ENCODE peak calls at places on chromosome 1, in five cellular contexts. N is K562, H is SK-N-SH, D is H1, R is HCT116. S is an unnamed sample.

GRCh38 chr1:155507960-155508359 is 54.6 kb downstream of the ASH1L start:
- DNase-seq in R (no peak), N (no peak), H (no peak), D (no peak), S (no peak)

GRCh38 chr1:5863238-5863637 is 129.0 kb downstream of the NPHP4 start:
- DNase-seq in H (no peak), N (no peak), R (no peak), D (no peak), S (no peak)

GRCh38 chr1:16175610-16176553 is 20.0 kb upstream of the EPHA2 start:
- DNase-seq in H (peak; percentile 84), N (peak; percentile 61), D (no peak), R (no peak), S (no peak)

GRCh38 chr1:201758508-201759050 is 70.4 kb upstream of the IPO9 start:
- DNase-seq in N (no peak), R (no peak), H (no peak), D (no peak), S (no peak)

GRCh38 chr1:44585315-44585920 is 88.9 kb downstream of the TMEM53 start:
- DNase-seq in D (no peak), R (no peak), N (no peak), H (no peak), S (no peak)

GRCh38 chr1:25161981-25162380 is 70.3 kb downstream of the SYF2 start:
- DNase-seq in D (peak; percentile 1), R (no peak), H (no peak), N (no peak), S (no peak)

GRCh38 chr1:99682291-99682751 is 36.4 kb downstream of the PALMD start:
- DNase-seq in H (no peak), R (no peak), D (no peak), N (no peak), S (peak; percentile 42)

GRCh38 chr1:8031176-8031785 is 5.2 kb upstream of the ERRFI1 start:
- DNase-seq in D (no peak), N (no peak), R (no peak), H (peak; percentile 32), S (no peak)

GRCh38 chr1:224259986-224260385 is 70.0 kb downstream of the NVL start:
- DNase-seq in H (no peak), N (no peak), R (no peak), D (no peak), S (no peak)

GRCh38 chr1:46637444-46638083 is 21.0 kb upstream of the MOB3C start:
- DNase-seq in R (no peak), D (no peak), N (no peak), H (no peak), S (no peak)

GRCh38 chr1:45205000-45205909 is 1.1 kb downstream of the ZSWIM5 start:
- DNase-seq in N (no peak), H (peak; percentile 63), R (no peak), D (peak; percentile 72), S (no peak)

GRCh38 chr1:182507685-182508084 is 57.7 kb downstream of the RGSL1 start:
- DNase-seq in H (no peak), N (no peak), D (no peak), R (no peak), S (no peak)

GRCh38 chr1:232968965-232969364 is 18.6 kb downstream of the NTPCR start:
- DNase-seq in H (no peak), R (no peak), N (no peak), D (no peak), S (no peak)

GRCh38 chr1:119647734-119648619 is at the start of gene ZNF697:
- DNase-seq in R (peak; percentile 89), H (peak; percentile 96), N (peak; percentile 88), D (peak; percentile 88), S (peak; percentile 86)

GRCh38 chr1:208919371-208919770 is 664.1 kb upstream of the CAMK1G start:
- DNase-seq in H (no peak), R (no peak), D (no peak), N (no peak), S (no peak)

GRCh38 chr1:162991444-162991843 is 77.7 kb upstream of the RGS4 start:
- DNase-seq in R (no peak), N (no peak), H (no peak), D (no peak), S (no peak)

GRCh38 chr1:106447466-106447865 is 609.0 kb upstream of the PRMT6 start:
- DNase-seq in R (no peak), H (peak; percentile 34), D (no peak), N (no peak), S (no peak)

GRCh38 chr1:239243003-239243402 is 143.4 kb upstream of the CHRM3 start:
- DNase-seq in D (no peak), R (no peak), H (no peak), N (no peak), S (no peak)

GRCh38 chr1:12692967-12693782 is 22.7 kb upstream of the AADACL3 start:
- DNase-seq in R (no peak), H (no peak), D (no peak), N (no peak), S (no peak)

GRCh38 chr1:85580046-85580411 is 532 bp upstream of the CCN1 start:
- DNase-seq in R (no peak), D (peak; percentile 56), H (peak; percentile 23), N (no peak), S (peak; percentile 85)

GRCh38 chr1:16109571-16109970 is 36.1 kb upstream of the FAM131C start:
- DNase-seq in N (no peak), R (no peak), D (no peak), H (no peak), S (no peak)

GRCh38 chr1:218413179-218413578 is 68.0 kb downstream of the TGFB2 start:
- DNase-seq in D (no peak), R (no peak), H (no peak), N (no peak), S (no peak)

GRCh38 chr1:232477728-232478127 is 152.2 kb downstream of the SIPA1L2 start:
- DNase-seq in H (no peak), N (no peak), R (peak; percentile 77), D (no peak), S (peak; percentile 72)

GRCh38 chr1:146019225-146020057 is 2.1 kb downstream of the HJV start:
- DNase-seq in N (no peak), D (peak; percentile 80), R (no peak), H (no peak), S (no peak)

GRCh38 chr1:146022403-146023127 is 1.0 kb upstream of the HJV start:
- DNase-seq in N (peak; percentile 35), H (no peak), R (no peak), D (no peak), S (no peak)

GRCh38 chr1:146021622-146022402 is at the start of gene HJV:
- DNase-seq in D (no peak), H (no peak), N (peak; percentile 70), R (no peak), S (no peak)

GRCh38 chr1:146020058-146020738 is 1.3 kb downstream of the HJV start:
- DNase-seq in H (no peak), D (no peak), R (no peak), N (no peak), S (no peak)

GRCh38 chr1:146021046-146021445 is 489 bp downstream of the HJV start:
- DNase-seq in H (no peak), R (no peak), D (no peak), N (peak; percentile 45), S (no peak)
- TF ChIP-seq SIN3A in H (no peak), R (no peak), D (no peak), N (no peak), S (no peak)

GRCh38 chr1:109823543-109824348 is 60.0 kb upstream of the EPS8L3 start:
- DNase-seq in R (no peak), D (no peak), N (peak; percentile 92), H (no peak), S (no peak)
- TF ChIP-seq SIN3A in R (no peak), D (no peak), N (peak; percentile 55), H (no peak), S (no peak)

GRCh38 chr1:156893048-156893953 is at the start of gene PEAR1:
- DNase-seq in D (peak; percentile 78), R (no peak), H (no peak), N (no peak), S (no peak)

GRCh38 chr1:156894001-156894400 is 483 bp downstream of the PEAR1 start:
- DNase-seq in R (no peak), D (no peak), H (no peak), N (no peak), S (no peak)

GRCh38 chr1:156895408-156895874 is 1.9 kb downstream of the PEAR1 start:
- DNase-seq in R (no peak), N (no peak), H (peak; percentile 60), D (no peak), S (no peak)

GRCh38 chr1:156895927-156896326 is 2.4 kb downstream of the PEAR1 start:
- DNase-seq in R (no peak), N (no peak), H (no peak), D (no peak), S (no peak)

DNA sequence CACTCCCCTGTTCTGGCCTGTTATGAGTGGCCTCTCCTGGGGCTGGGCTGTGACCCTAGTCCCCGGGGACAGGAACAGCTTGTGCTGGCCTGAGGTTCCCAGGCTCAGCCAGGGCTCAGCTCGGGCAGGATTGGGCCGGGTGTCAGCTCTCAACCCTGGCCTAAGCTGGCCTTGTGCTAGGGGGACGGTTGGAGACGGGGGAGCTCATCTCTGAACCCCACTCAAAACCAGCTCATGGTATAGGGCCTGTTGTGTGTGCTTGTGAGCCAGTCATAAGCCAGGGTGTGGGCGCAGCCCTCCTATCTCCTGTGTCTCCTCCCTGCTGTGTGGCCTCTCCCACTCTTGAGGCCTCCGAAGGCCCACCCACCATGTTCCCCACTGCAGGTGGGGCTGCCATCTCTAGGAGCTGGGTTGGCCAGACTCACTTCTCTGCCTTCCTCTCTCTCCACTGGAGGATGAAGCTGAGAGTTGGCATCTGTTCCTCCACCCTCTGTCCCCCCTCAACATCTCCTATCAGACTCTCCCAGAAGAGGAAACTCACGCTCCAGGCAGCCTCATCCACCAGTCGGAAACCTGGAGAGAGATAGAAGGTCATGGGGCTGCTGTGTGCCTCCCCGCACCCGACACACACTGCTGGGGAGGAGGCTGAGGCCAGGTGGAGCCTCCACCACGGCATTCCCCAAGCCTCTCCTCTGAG is 1.3 kb downstream of the PEAR1 start:
- DNase-seq in R (no peak), N (peak; percentile 91), H (peak; percentile 48), D (no peak), S (no peak)
- TF ChIP-seq SIN3A in R (no peak), N (no peak), H (no peak), D (no peak), S (no peak)

GRCh38 chr1:2082064-2082463 is 31.9 kb downstream of the PRKCZ start:
- DNase-seq in R (no peak), N (no peak), D (no peak), H (no peak), S (no peak)

GRCh38 chr1:2085080-2085479 is 34.9 kb downstream of the PRKCZ start:
- DNase-seq in N (no peak), R (no peak), H (no peak), D (no peak), S (no peak)

GRCh38 chr1:2084306-2084705 is 34.1 kb downstream of the PRKCZ start:
- DNase-seq in D (no peak), R (no peak), H (no peak), N (no peak), S (no peak)

GRCh38 chr1:2081326-2081885 is 31.2 kb downstream of the PRKCZ start:
- DNase-seq in N (no peak), H (no peak), D (no peak), R (no peak), S (no peak)

DNA sequence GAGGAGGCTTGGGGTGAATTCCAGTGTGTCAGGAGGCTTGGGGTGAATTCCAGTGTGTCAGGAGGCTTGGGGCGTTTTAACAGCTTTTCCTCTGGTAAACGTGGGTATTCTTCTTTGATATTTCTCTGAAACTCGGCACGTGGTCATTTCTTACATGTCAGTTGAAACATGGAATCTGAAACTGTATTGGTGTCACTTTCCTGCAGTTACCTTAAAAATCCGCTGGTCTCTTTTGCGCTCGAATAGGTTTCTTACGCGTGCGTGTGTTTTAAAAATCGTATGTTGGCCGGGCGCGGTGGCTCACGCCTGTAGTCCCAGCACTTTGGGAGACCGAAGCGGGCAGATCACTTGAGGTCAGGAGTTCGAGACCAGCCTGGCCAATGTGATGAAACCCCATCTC is 33.5 kb downstream of the PRKCZ start:
- DNase-seq in D (no peak), N (no peak), H (no peak), R (no peak), S (no peak)
- TF ChIP-seq SIN3A in D (no peak), N (no peak), H (no peak), R (no peak), S (no peak)

S was measured in Panc1.